ENCODE peak calls at places on chromosomes 3 and 15, in four cellular contexts. A is erythroblast, V is NB4, B is NCI-H146. D is an unnamed sample.

GRCh38 chr3:38119802-38120689 is 16.9 kb downstream of the ACAA1 start:
- DNase-seq in A (no peak), V (no peak), B (no peak), D (no peak)

GRCh38 chr3:156580986-156581385 is 26.1 kb upstream of the SSR3 start:
- DNase-seq in A (no peak), V (no peak), B (no peak), D (no peak)

GRCh38 chr3:172094621-172095557 is 55.5 kb downstream of the FNDC3B start:
- DNase-seq in A (no peak), V (no peak), B (no peak), D (no peak)

GRCh38 chr3:129592362-129593150 is 13.9 kb downstream of the PLXND1 start:
- DNase-seq in A (peak), V (peak), B (no peak), D (peak)

GRCh38 chr3:129312671-129313414 is 34.2 kb downstream of the HMCES start:
- DNase-seq in A (peak), V (peak), B (no peak), D (no peak)

GRCh38 chr15:51051776-51052175 is 42.9 kb downstream of the TNFAIP8L3 start:
- DNase-seq in A (no peak), V (no peak), B (no peak), D (no peak)

GRCh38 chr3:7650466-7650865 is 789.6 kb downstream of the GRM7 start:
- DNase-seq in A (no peak), V (no peak), B (no peak), D (no peak)

GRCh38 chr3:111903067-111903511 is 44.0 kb downstream of the PHLDB2 start:
- DNase-seq in A (no peak), V (no peak), B (peak), D (no peak)

GRCh38 chr3:170753421-170754344 is 116.3 kb downstream of the RPL22L1 start:
- DNase-seq in A (no peak), V (no peak), B (no peak), D (no peak)